ENCODE peak calls at places on chromosomes 6 and 20, in nine cellular contexts. One of them, this sample, is unnamed.

GRCh38 chr6:138473144-138473543 is 26.1 kb downstream of the NHSL1 start:
- DNase-seq in endothelial cell: no peak
- DNase-seq in astrocyte: no peak
- DNase-seq in neural progenitor cell: no peak
- DNase-seq in cardiac muscle cell: no peak
- DNase-seq in adrenal gland: no peak
- DNase-seq in prostate gland: no peak
- DNase-seq in AG04450: no peak
- DNase-seq in NB4: no peak
- DNase-seq in this sample: no peak

GRCh38 chr6:79544299-79544927 is 7.2 kb upstream of the LCA5 start:
- DNase-seq in endothelial cell: no peak
- DNase-seq in astrocyte: peak
- DNase-seq in neural progenitor cell: no peak
- DNase-seq in cardiac muscle cell: peak
- DNase-seq in adrenal gland: no peak
- DNase-seq in prostate gland: no peak
- DNase-seq in AG04450: no peak
- DNase-seq in NB4: no peak
- DNase-seq in this sample: no peak

GRCh38 chr6:48889429-48889828 is 573.6 kb downstream of the MMUT start:
- DNase-seq in endothelial cell: no peak
- DNase-seq in astrocyte: no peak
- DNase-seq in neural progenitor cell: no peak
- DNase-seq in cardiac muscle cell: no peak
- DNase-seq in adrenal gland: no peak
- DNase-seq in prostate gland: no peak
- DNase-seq in AG04450: no peak
- DNase-seq in NB4: no peak
- DNase-seq in this sample: no peak

GRCh38 chr6:152529364-152529763 is 107.8 kb downstream of the SYNE1 start:
- DNase-seq in endothelial cell: no peak
- DNase-seq in astrocyte: no peak
- DNase-seq in neural progenitor cell: no peak
- DNase-seq in cardiac muscle cell: no peak
- DNase-seq in adrenal gland: no peak
- DNase-seq in prostate gland: no peak
- DNase-seq in AG04450: peak
- DNase-seq in NB4: no peak
- DNase-seq in this sample: no peak

GRCh38 chr6:49582529-49582928 is 32.1 kb downstream of the C6orf141 start:
- DNase-seq in endothelial cell: no peak
- DNase-seq in astrocyte: peak
- DNase-seq in neural progenitor cell: no peak
- DNase-seq in cardiac muscle cell: peak
- DNase-seq in adrenal gland: no peak
- DNase-seq in prostate gland: no peak
- DNase-seq in AG04450: no peak
- DNase-seq in NB4: no peak
- DNase-seq in this sample: no peak

GRCh38 chr6:8888468-8888867 is 453.1 kb upstream of the SLC35B3 start:
- DNase-seq in endothelial cell: no peak
- DNase-seq in astrocyte: no peak
- DNase-seq in neural progenitor cell: no peak
- DNase-seq in cardiac muscle cell: no peak
- DNase-seq in adrenal gland: no peak
- DNase-seq in prostate gland: no peak
- DNase-seq in AG04450: no peak
- DNase-seq in NB4: peak
- DNase-seq in this sample: no peak

GRCh38 chr6:37690964-37691735 is 6.5 kb downstream of the MDGA1 start:
- DNase-seq in endothelial cell: no peak
- DNase-seq in astrocyte: peak
- DNase-seq in neural progenitor cell: no peak
- DNase-seq in cardiac muscle cell: no peak
- DNase-seq in adrenal gland: no peak
- DNase-seq in prostate gland: no peak
- DNase-seq in AG04450: no peak
- DNase-seq in NB4: no peak
- DNase-seq in this sample: no peak

GRCh38 chr20:45370571-45371204 is 7.4 kb downstream of the TP53TG5 start:
- DNase-seq in endothelial cell: no peak
- DNase-seq in astrocyte: no peak
- DNase-seq in neural progenitor cell: no peak
- DNase-seq in cardiac muscle cell: no peak
- DNase-seq in adrenal gland: no peak
- DNase-seq in prostate gland: no peak
- DNase-seq in AG04450: no peak
- DNase-seq in NB4: no peak
- DNase-seq in this sample: no peak

GRCh38 chr20:4736875-4737274 is 15.2 kb downstream of the PRND start:
- DNase-seq in endothelial cell: no peak
- DNase-seq in astrocyte: no peak
- DNase-seq in neural progenitor cell: no peak
- DNase-seq in cardiac muscle cell: no peak
- DNase-seq in adrenal gland: no peak
- DNase-seq in prostate gland: no peak
- DNase-seq in AG04450: no peak
- DNase-seq in NB4: no peak
- DNase-seq in this sample: no peak

GRCh38 chr20:45947110-45947866 is 12.8 kb downstream of the PCIF1 start:
- DNase-seq in endothelial cell: no peak
- DNase-seq in astrocyte: no peak
- DNase-seq in neural progenitor cell: no peak
- DNase-seq in cardiac muscle cell: no peak
- DNase-seq in adrenal gland: peak
- DNase-seq in prostate gland: no peak
- DNase-seq in AG04450: no peak
- DNase-seq in NB4: no peak
- DNase-seq in this sample: no peak

GRCh38 chr20:57898332-57898731 is 188.5 kb upstream of the PMEPA1 start:
- DNase-seq in endothelial cell: no peak
- DNase-seq in astrocyte: no peak
- DNase-seq in neural progenitor cell: no peak
- DNase-seq in cardiac muscle cell: no peak
- DNase-seq in adrenal gland: no peak
- DNase-seq in prostate gland: no peak
- DNase-seq in AG04450: no peak
- DNase-seq in NB4: no peak
- DNase-seq in this sample: no peak

GRCh38 chr6:166602928-166603690 is 16.6 kb upstream of the RAMACL start:
- DNase-seq in endothelial cell: no peak
- DNase-seq in astrocyte: no peak
- DNase-seq in neural progenitor cell: no peak
- DNase-seq in cardiac muscle cell: no peak
- DNase-seq in adrenal gland: no peak
- DNase-seq in prostate gland: no peak
- DNase-seq in AG04450: no peak
- DNase-seq in NB4: no peak
- DNase-seq in this sample: no peak

GRCh38 chr6:120378582-120379220 is 955.6 kb downstream of the TBC1D32 start:
- DNase-seq in endothelial cell: no peak
- DNase-seq in astrocyte: no peak
- DNase-seq in neural progenitor cell: peak
- DNase-seq in cardiac muscle cell: peak
- DNase-seq in adrenal gland: no peak
- DNase-seq in prostate gland: no peak
- DNase-seq in AG04450: no peak
- DNase-seq in NB4: peak
- DNase-seq in this sample: no peak
- TF ChIP-seq CTCF in endothelial cell: peak
- TF ChIP-seq CTCF in astrocyte: peak
- TF ChIP-seq CTCF in neural progenitor cell: peak
- TF ChIP-seq CTCF in cardiac muscle cell: peak
- TF ChIP-seq CTCF in adrenal gland: peak
- TF ChIP-seq CTCF in prostate gland: peak
- TF ChIP-seq CTCF in AG04450: no peak
- TF ChIP-seq CTCF in NB4: peak
- TF ChIP-seq CTCF in this sample: peak

DNA sequence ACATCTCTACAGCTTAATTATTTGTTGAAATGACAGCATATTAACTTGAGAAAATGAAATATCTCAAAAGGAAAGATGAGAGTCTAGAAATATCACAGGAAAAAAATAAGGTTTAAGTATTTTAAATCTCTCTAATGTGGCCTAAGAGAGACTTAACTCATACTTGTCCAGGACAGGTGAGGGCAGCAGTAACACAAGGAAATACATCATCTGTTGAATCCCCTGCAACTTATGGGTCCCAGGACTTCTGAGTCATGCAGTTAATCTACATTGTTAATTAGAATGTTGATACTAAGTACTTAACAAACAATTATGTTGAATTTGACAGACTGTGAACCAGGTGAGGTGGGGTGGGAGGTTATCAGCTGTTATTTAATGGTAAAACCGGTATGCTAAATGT is 87.8 kb downstream of the CEP57L1 start:
- DNase-seq in endothelial cell: no peak
- DNase-seq in astrocyte: no peak
- DNase-seq in neural progenitor cell: no peak
- DNase-seq in cardiac muscle cell: no peak
- DNase-seq in adrenal gland: no peak
- DNase-seq in prostate gland: no peak
- DNase-seq in AG04450: no peak
- DNase-seq in NB4: peak
- DNase-seq in this sample: no peak
- TF ChIP-seq CTCF in endothelial cell: no peak
- TF ChIP-seq CTCF in astrocyte: no peak
- TF ChIP-seq CTCF in neural progenitor cell: no peak
- TF ChIP-seq CTCF in cardiac muscle cell: no peak
- TF ChIP-seq CTCF in adrenal gland: no peak
- TF ChIP-seq CTCF in prostate gland: no peak
- TF ChIP-seq CTCF in AG04450: no peak
- TF ChIP-seq CTCF in NB4: peak
- TF ChIP-seq CTCF in this sample: no peak

GRCh38 chr6:168333471-168333870 is 13.9 kb upstream of the DACT2 start:
- DNase-seq in endothelial cell: no peak
- DNase-seq in astrocyte: no peak
- DNase-seq in neural progenitor cell: no peak
- DNase-seq in cardiac muscle cell: no peak
- DNase-seq in adrenal gland: no peak
- DNase-seq in prostate gland: no peak
- DNase-seq in AG04450: no peak
- DNase-seq in NB4: no peak
- DNase-seq in this sample: no peak

GRCh38 chr6:168331058-168331457 is 11.5 kb upstream of the DACT2 start:
- DNase-seq in endothelial cell: no peak
- DNase-seq in astrocyte: no peak
- DNase-seq in neural progenitor cell: no peak
- DNase-seq in cardiac muscle cell: peak
- DNase-seq in adrenal gland: peak
- DNase-seq in prostate gland: no peak
- DNase-seq in AG04450: no peak
- DNase-seq in NB4: no peak
- DNase-seq in this sample: no peak

GRCh38 chr6:168332020-168332419 is 12.4 kb upstream of the DACT2 start:
- DNase-seq in endothelial cell: no peak
- DNase-seq in astrocyte: no peak
- DNase-seq in neural progenitor cell: peak
- DNase-seq in cardiac muscle cell: no peak
- DNase-seq in adrenal gland: no peak
- DNase-seq in prostate gland: no peak
- DNase-seq in AG04450: no peak
- DNase-seq in NB4: no peak
- DNase-seq in this sample: no peak

GRCh38 chr6:168334072-168334471 is 14.5 kb upstream of the DACT2 start:
- DNase-seq in endothelial cell: no peak
- DNase-seq in astrocyte: no peak
- DNase-seq in neural progenitor cell: no peak
- DNase-seq in cardiac muscle cell: no peak
- DNase-seq in adrenal gland: no peak
- DNase-seq in prostate gland: no peak
- DNase-seq in AG04450: no peak
- DNase-seq in NB4: no peak
- DNase-seq in this sample: no peak

GRCh38 chr6:168333039-168333438 is 13.5 kb upstream of the DACT2 start:
- DNase-seq in endothelial cell: peak
- DNase-seq in astrocyte: no peak
- DNase-seq in neural progenitor cell: peak
- DNase-seq in cardiac muscle cell: no peak
- DNase-seq in adrenal gland: no peak
- DNase-seq in prostate gland: no peak
- DNase-seq in AG04450: no peak
- DNase-seq in NB4: peak
- DNase-seq in this sample: no peak
- TF ChIP-seq CTCF in endothelial cell: peak
- TF ChIP-seq CTCF in astrocyte: no peak
- TF ChIP-seq CTCF in neural progenitor cell: peak
- TF ChIP-seq CTCF in cardiac muscle cell: peak
- TF ChIP-seq CTCF in adrenal gland: peak
- TF ChIP-seq CTCF in prostate gland: no peak
- TF ChIP-seq CTCF in AG04450: no peak
- TF ChIP-seq CTCF in NB4: peak
- TF ChIP-seq CTCF in this sample: peak

GRCh38 chr20:36333841-36334240 is 27.7 kb downstream of the DLGAP4 start:
- DNase-seq in endothelial cell: no peak
- DNase-seq in astrocyte: no peak
- DNase-seq in neural progenitor cell: no peak
- DNase-seq in cardiac muscle cell: no peak
- DNase-seq in adrenal gland: no peak
- DNase-seq in prostate gland: no peak
- DNase-seq in AG04450: no peak
- DNase-seq in NB4: no peak
- DNase-seq in this sample: no peak
- TF ChIP-seq CTCF in endothelial cell: no peak
- TF ChIP-seq CTCF in astrocyte: no peak
- TF ChIP-seq CTCF in neural progenitor cell: no peak
- TF ChIP-seq CTCF in cardiac muscle cell: no peak
- TF ChIP-seq CTCF in adrenal gland: no peak
- TF ChIP-seq CTCF in prostate gland: no peak
- TF ChIP-seq CTCF in AG04450: no peak
- TF ChIP-seq CTCF in NB4: no peak
- TF ChIP-seq CTCF in this sample: no peak

This sample was measured in neural crest cell.